ENCODE peak calls at places on chromosome 10, in five cellular contexts. A, K, R, I and C are unnamed samples.

GRCh38 chr10:58431903-58432302 is 46.7 kb downstream of the TFAM start:
- DNase-seq in A (no peak), K (no peak), R (no peak), I (no peak), C (no peak)

GRCh38 chr10:1381339-1381738 is 325.2 kb downstream of the WDR37 start:
- DNase-seq in A (no peak), K (no peak), R (no peak), I (no peak), C (no peak)

GRCh38 chr10:98404571-98405396 is 10.2 kb downstream of the PYROXD2 start:
- DNase-seq in A (no peak), K (no peak), R (no peak), I (no peak), C (no peak)

GRCh38 chr10:21536874-21537273 is 2.8 kb downstream of the MLLT10 start:
- DNase-seq in A (no peak), K (no peak), R (no peak), I (no peak), C (no peak)

GRCh38 chr10:97463363-97464132 is 17.6 kb downstream of the ZDHHC16 start:
- DNase-seq in A (no peak), K (no peak), R (peak; percentile 87), I (peak; percentile 20), C (no peak)

GRCh38 chr10:55630491-55631056 is 730.5 kb downstream of the ZWINT start:
- DNase-seq in A (no peak), K (no peak), R (peak; percentile 64), I (no peak), C (no peak)

GRCh38 chr10:62655337-62655994 is 149.1 kb upstream of the ADO start:
- DNase-seq in A (no peak), K (no peak), R (no peak), I (no peak), C (no peak)

GRCh38 chr10:24256619-24257018 is 47.7 kb downstream of the KIAA1217 start:
- DNase-seq in A (no peak), K (no peak), R (no peak), I (no peak), C (no peak)

GRCh38 chr10:68105820-68106219 is 3.5 kb upstream of the MYPN start:
- DNase-seq in A (no peak), K (no peak), R (no peak), I (no peak), C (no peak)

GRCh38 chr10:30980951-30981616 is 50.6 kb downstream of the ZNF438 start:
- DNase-seq in A (no peak), K (no peak), R (no peak), I (no peak), C (no peak)

GRCh38 chr10:100886946-100887345 is 25.8 kb upstream of the SLF2 start:
- DNase-seq in A (no peak), K (no peak), R (no peak), I (no peak), C (no peak)

GRCh38 chr10:17241611-17242333 is 13.7 kb downstream of the VIM start:
- DNase-seq in A (no peak), K (no peak), R (no peak), I (no peak), C (no peak)

GRCh38 chr10:58291538-58292174 is 22.7 kb downstream of the CISD1 start:
- DNase-seq in A (no peak), K (no peak), R (peak; percentile 50), I (peak; percentile 11), C (no peak)

GRCh38 chr10:88472540-88472939 is 110.6 kb downstream of the RNLS start:
- DNase-seq in A (no peak), K (no peak), R (peak; percentile 8), I (no peak), C (no peak)

GRCh38 chr10:47167591-47167990 is 132.4 kb upstream of the GDF10 start:
- DNase-seq in A (no peak), K (no peak), R (no peak), I (no peak), C (no peak)

GRCh38 chr10:78977761-78978305 is 90.9 kb upstream of the ZMIZ1 start:
- DNase-seq in A (no peak), K (no peak), R (no peak), I (no peak), C (no peak)

GRCh38 chr10:66187096-66187733 is 738.6 kb upstream of the LRRTM3 start:
- DNase-seq in A (no peak), K (no peak), R (no peak), I (no peak), C (no peak)

GRCh38 chr10:122054046-122055025 is 65.4 kb downstream of the TACC2 start:
- DNase-seq in A (no peak), K (no peak), R (peak; percentile 83), I (no peak), C (no peak)

GRCh38 chr10:119680668-119681070 is 29.5 kb downstream of the BAG3 start:
- DNase-seq in A (no peak), K (no peak), R (no peak), I (no peak), C (no peak)

GRCh38 chr10:96321822-96322221 is 17.6 kb downstream of the DNTT start:
- DNase-seq in A (no peak), K (no peak), R (peak; percentile 79), I (no peak), C (no peak)

GRCh38 chr10:77073066-77073960 is 564.3 kb downstream of the KCNMA1 start:
- DNase-seq in A (no peak), K (no peak), R (no peak), I (no peak), C (no peak)

GRCh38 chr10:14153570-14154055 is 177.1 kb downstream of the FRMD4A start:
- DNase-seq in A (no peak), K (no peak), R (peak; percentile 69), I (no peak), C (no peak)

GRCh38 chr10:30709229-30709628 is 79.7 kb upstream of the LYZL2 start:
- DNase-seq in A (no peak), K (no peak), R (peak; percentile 41), I (no peak), C (no peak)

GRCh38 chr10:80168679-80169380 is 36.3 kb downstream of the PLAC9 start:
- DNase-seq in A (no peak), K (no peak), R (peak; percentile 41), I (peak; percentile 17), C (no peak)

GRCh38 chr10:131178956-131179355 is 132.6 kb downstream of the TCERG1L start:
- DNase-seq in A (no peak), K (no peak), R (no peak), I (no peak), C (no peak)